ENCODE peak calls at places on chromosomes 6 and 20, in eight cellular contexts. Q is CD8-positive, alpha-beta T cell; G is heart right ventricle; X is pancreas; I is H1; E is GM20000; H is GM13977; V is right lobe of liver. A is an unnamed sample.

GRCh38 chr6:137443901-137444300 is 50.3 kb downstream of the OLIG3 start:
- DNase-seq in Q (no peak), G (no peak), X (no peak), I (no peak), E (no peak), H (no peak), V (no peak), A (no peak)

GRCh38 chr20:10861619-10862018 is 187.8 kb upstream of the JAG1 start:
- DNase-seq in Q (no peak), G (no peak), X (peak), I (no peak), E (no peak), H (no peak), V (no peak), A (no peak)

GRCh38 chr6:130615816-130616215 is 211.4 kb upstream of the SMLR1 start:
- DNase-seq in Q (no peak), G (no peak), X (no peak), I (no peak), E (no peak), H (no peak), V (no peak), A (no peak)

GRCh38 chr6:101489456-101489855 is 95.9 kb downstream of the GRIK2 start:
- DNase-seq in Q (no peak), G (no peak), X (no peak), I (no peak), E (no peak), H (no peak), V (no peak), A (no peak)

GRCh38 chr20:44552950-44553908 is 29.1 kb upstream of the PKIG start:
- DNase-seq in Q (no peak), G (no peak), X (no peak), I (no peak), E (no peak), H (no peak), V (no peak), A (no peak)

GRCh38 chr20:13054011-13054410 is 45.2 kb downstream of the SPTLC3 start:
- DNase-seq in Q (no peak), G (no peak), X (no peak), I (no peak), E (no peak), H (no peak), V (no peak), A (no peak)

GRCh38 chr6:31865205-31866118 is 2.8 kb upstream of the NEU1 start:
- DNase-seq in Q (no peak), G (no peak), X (no peak), I (no peak), E (no peak), H (no peak), V (no peak), A (no peak)

GRCh38 chr20:50478162-50479036 is 31.8 kb upstream of the PTPN1 start:
- DNase-seq in Q (peak), G (peak), X (peak), I (peak), E (peak), H (peak), V (peak), A (no peak)

GRCh38 chr20:60749804-60750602 is 502.1 kb upstream of the CDH4 start:
- DNase-seq in Q (no peak), G (no peak), X (no peak), I (peak), E (no peak), H (no peak), V (no peak), A (no peak)

GRCh38 chr6:50986319-50986718 is 167.6 kb downstream of the TFAP2B start:
- DNase-seq in Q (no peak), G (no peak), X (no peak), I (no peak), E (no peak), H (no peak), V (no peak), A (no peak)

GRCh38 chr6:41335943-41336342 is 535 bp downstream of the NCR2 start:
- DNase-seq in Q (no peak), G (no peak), X (no peak), I (no peak), E (no peak), H (no peak), V (no peak), A (no peak)

GRCh38 chr6:157253017-157253416 is 70.3 kb downstream of the TMEM242 start:
- DNase-seq in Q (no peak), G (no peak), X (no peak), I (no peak), E (no peak), H (no peak), V (no peak), A (no peak)

GRCh38 chr6:144266091-144266649 is 19.0 kb upstream of the UTRN start:
- DNase-seq in Q (no peak), G (peak), X (peak), I (peak), E (no peak), H (no peak), V (no peak), A (no peak)

GRCh38 chr20:44618318-44618731 is 33.2 kb downstream of the ADA start:
- DNase-seq in Q (no peak), G (peak), X (no peak), I (no peak), E (no peak), H (no peak), V (no peak), A (no peak)

GRCh38 chr6:150652848-150653613 is 53.3 kb downstream of the PLEKHG1 start:
- DNase-seq in Q (no peak), G (no peak), X (no peak), I (no peak), E (no peak), H (no peak), V (no peak), A (no peak)

GRCh38 chr6:72748759-72749158 is 126.9 kb downstream of the KCNQ5 start:
- DNase-seq in Q (no peak), G (no peak), X (no peak), I (no peak), E (no peak), H (no peak), V (no peak), A (no peak)

GRCh38 chr6:82371799-82372508 is 8.3 kb downstream of the TPBG start:
- DNase-seq in Q (no peak), G (no peak), X (no peak), I (no peak), E (no peak), H (no peak), V (no peak), A (no peak)

DNA sequence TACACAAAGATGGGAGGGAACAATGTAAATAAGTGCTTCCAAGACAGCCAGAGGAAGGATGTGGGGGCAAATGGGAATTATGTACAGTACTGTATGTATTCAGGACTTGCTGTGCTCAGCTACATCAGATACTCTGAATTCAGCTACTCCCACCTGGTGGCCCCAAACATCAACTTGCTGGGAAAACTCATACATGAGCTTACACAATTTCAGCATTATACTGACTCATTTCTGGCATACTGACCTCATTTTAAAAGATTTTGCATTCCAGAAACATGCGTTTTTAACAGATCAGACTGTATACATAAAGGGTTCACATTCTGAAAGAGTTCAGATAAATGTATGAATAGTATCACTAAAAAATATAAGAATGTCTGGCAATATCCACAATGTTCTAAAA is 59.7 kb downstream of the GPX5 start:
- DNase-seq in Q (no peak), G (no peak), X (no peak), I (no peak), E (no peak), H (no peak), V (no peak), A (no peak)
- TF ChIP-seq CTCF in Q (no peak), G (no peak), X (no peak), I (no peak), E (no peak), H (no peak), V (no peak), A (no peak)

GRCh38 chr6:12485226-12485764 is 195.1 kb downstream of the EDN1 start:
- DNase-seq in Q (no peak), G (no peak), X (no peak), I (no peak), E (no peak), H (no peak), V (no peak), A (no peak)
- TF ChIP-seq CTCF in Q (no peak), G (no peak), X (no peak), I (no peak), E (no peak), H (no peak), V (no peak), A (no peak)

GRCh38 chr6:67003844-67004243 is 1296.8 kb upstream of the EYS start:
- DNase-seq in Q (no peak), G (no peak), X (no peak), I (no peak), E (no peak), H (no peak), V (no peak), A (no peak)

GRCh38 chr6:67009818-67010217 is 1302.8 kb upstream of the EYS start:
- DNase-seq in Q (no peak), G (no peak), X (no peak), I (no peak), E (no peak), H (no peak), V (no peak), A (no peak)
- TF ChIP-seq CTCF in Q (no peak), G (no peak), X (no peak), I (peak), E (no peak), H (peak), V (no peak), A (no peak)

GRCh38 chr20:37342231-37343177 is 3.4 kb upstream of the SRC start:
- DNase-seq in Q (no peak), G (no peak), X (no peak), I (no peak), E (no peak), H (no peak), V (no peak), A (no peak)
- TF ChIP-seq CTCF in Q (no peak), G (no peak), X (no peak), I (peak), E (no peak), H (no peak), V (no peak), A (no peak)

DNA sequence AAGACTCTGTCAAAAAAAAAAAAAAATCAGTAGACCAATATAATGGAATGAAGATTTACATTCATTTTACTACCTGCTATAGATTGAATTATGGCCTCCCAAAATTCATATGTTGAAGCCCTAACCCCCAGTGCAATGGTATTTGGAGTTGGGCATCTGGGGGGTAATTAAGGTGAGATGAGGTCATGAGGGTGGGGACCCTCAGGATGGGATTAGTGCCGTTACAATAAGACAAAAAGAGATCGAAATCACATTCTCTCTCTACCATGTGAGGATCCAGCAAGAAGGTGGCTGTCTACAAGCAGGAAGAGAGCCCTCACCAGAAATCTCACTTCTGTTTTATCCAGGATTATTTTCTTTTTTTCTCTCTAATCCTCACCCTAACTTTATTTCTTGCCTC is 100.6 kb upstream of the LOC128125822 start:
- DNase-seq in Q (no peak), G (no peak), X (no peak), I (no peak), E (no peak), H (no peak), V (no peak), A (no peak)
- TF ChIP-seq CTCF in Q (no peak), G (no peak), X (no peak), I (no peak), E (no peak), H (no peak), V (no peak), A (no peak)

GRCh38 chr20:14498809-14499208 is 161.4 kb upstream of the FLRT3 start:
- DNase-seq in Q (no peak), G (no peak), X (no peak), I (peak), E (no peak), H (no peak), V (no peak), A (no peak)
- TF ChIP-seq CTCF in Q (no peak), G (no peak), X (no peak), I (no peak), E (no peak), H (no peak), V (no peak), A (no peak)

GRCh38 chr20:8019998-8020247 is 362 bp upstream of the TMX4 start:
- DNase-seq in Q (no peak), G (no peak), X (no peak), I (no peak), E (no peak), H (no peak), V (no peak), A (no peak)

GRCh38 chr20:8021541-8022269 is 2.1 kb upstream of the TMX4 start:
- DNase-seq in Q (no peak), G (peak), X (no peak), I (no peak), E (no peak), H (no peak), V (no peak), A (no peak)

GRCh38 chr20:8018928-8019177 is 708 bp downstream of the TMX4 start:
- DNase-seq in Q (no peak), G (no peak), X (no peak), I (no peak), E (no peak), H (no peak), V (no peak), A (no peak)

GRCh38 chr20:8020314-8021079 is 936 bp upstream of the TMX4 start:
- DNase-seq in Q (no peak), G (no peak), X (no peak), I (no peak), E (peak), H (peak), V (no peak), A (no peak)

DNA sequence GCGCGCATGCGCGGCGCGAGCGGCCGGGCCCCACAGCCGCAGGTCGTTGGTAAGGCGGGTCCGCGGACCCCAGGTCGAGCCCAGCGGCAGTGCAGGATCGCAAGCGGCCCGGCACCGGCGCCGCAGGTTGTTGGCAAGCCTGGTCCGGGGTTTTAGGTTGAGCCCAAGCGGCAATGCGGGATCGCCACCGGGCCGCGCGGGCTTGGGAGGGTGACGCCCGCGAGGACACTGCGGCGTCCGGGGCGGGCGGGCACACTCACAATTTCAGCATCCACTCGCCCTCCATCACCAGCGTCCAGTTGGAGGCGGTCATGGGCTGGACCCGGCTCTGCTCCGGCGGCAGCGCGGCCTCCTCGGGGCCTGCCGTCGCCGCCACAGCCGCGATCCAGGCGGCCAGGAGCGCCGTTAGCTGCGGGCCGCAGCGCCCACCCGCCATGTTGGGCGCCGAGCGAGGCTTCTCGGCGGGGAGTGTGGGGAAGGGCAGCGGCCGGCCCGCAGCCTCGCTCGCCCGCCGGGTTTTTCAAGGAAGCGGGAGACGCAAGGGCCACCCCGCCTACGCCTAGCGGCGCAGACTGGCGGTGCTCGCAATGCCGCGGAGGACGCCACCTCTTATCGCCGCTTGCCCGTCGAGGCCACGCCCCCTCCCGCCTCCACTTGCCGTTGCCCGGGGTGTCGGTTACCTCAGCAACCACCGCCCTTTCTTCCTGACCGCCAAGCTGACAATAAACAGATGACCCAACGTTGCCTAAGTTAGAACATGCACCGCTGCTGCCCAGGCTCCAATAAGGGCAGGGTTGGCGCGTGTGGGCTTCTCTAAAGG is at the start of gene TMX4:
- DNase-seq in Q (peak), G (peak), X (peak), I (peak), E (peak), H (peak), V (peak), A (peak)
- TF ChIP-seq CTCF in Q (no peak), G (peak), X (peak), I (peak), E (no peak), H (no peak), V (peak), A (no peak)